ENCODE peak calls at places on chromosomes 6 and 20, in four cellular contexts. C, H, D and M are unnamed samples.

GRCh38 chr6:146358341-146359046 is 185.1 kb upstream of the RAB32 start:
- DNase-seq in H (peak), D (no peak), C (no peak), M (peak)

GRCh38 chr6:159099311-159099710 is 54.5 kb upstream of the TAGAP start:
- DNase-seq in D (no peak), C (no peak), H (no peak), M (no peak)

GRCh38 chr6:130132286-130132701 is 90.5 kb downstream of the SAMD3 start:
- DNase-seq in H (no peak), C (no peak), D (no peak), M (no peak)

GRCh38 chr20:19952392-19952791 is 64.8 kb upstream of the NAA20 start:
- DNase-seq in D (no peak), C (no peak), H (no peak), M (no peak)

GRCh38 chr6:116536216-116536621 is 9.3 kb downstream of the TRAPPC3L start:
- DNase-seq in D (peak), H (peak), C (peak), M (peak)

GRCh38 chr20:33897313-33897912 is 86.3 kb downstream of the CHMP4B start:
- DNase-seq in H (no peak), C (no peak), D (peak), M (no peak)

GRCh38 chr20:11445891-11446290 is 471.8 kb upstream of the BTBD3 start:
- DNase-seq in C (no peak), D (no peak), H (no peak), M (no peak)

GRCh38 chr6:157459327-157459726 is 78.3 kb downstream of the ZDHHC14 start:
- DNase-seq in D (no peak), H (no peak), C (no peak), M (no peak)

GRCh38 chr6:152721956-152722355 is 24.3 kb downstream of the MYCT1 start:
- DNase-seq in H (no peak), C (no peak), D (no peak), M (no peak)

GRCh38 chr6:47453372-47453936 is 24.1 kb upstream of the CD2AP start:
- DNase-seq in C (no peak), D (no peak), H (no peak), M (no peak)

GRCh38 chr6:40789143-40789764 is 202.1 kb upstream of the LRFN2 start:
- DNase-seq in H (no peak), C (no peak), D (no peak), M (peak)

GRCh38 chr6:3766219-3766618 is 14.7 kb upstream of the PXDC1 start:
- DNase-seq in D (no peak), H (no peak), C (no peak), M (no peak)

GRCh38 chr20:24672886-24673677 is 203.7 kb downstream of the SYNDIG1 start:
- DNase-seq in D (no peak), C (no peak), H (peak), M (no peak)

GRCh38 chr6:20919677-20920385 is 385.6 kb downstream of the CDKAL1 start:
- DNase-seq in H (no peak), C (no peak), D (no peak), M (peak)

GRCh38 chr20:35303735-35304431 is 11.7 kb upstream of the FAM83C start:
- DNase-seq in H (peak), D (peak), C (peak), M (peak)

GRCh38 chr6:136922680-136922996 is 537 bp downstream of the SLC35D3 start:
- DNase-seq in D (no peak), H (no peak), C (no peak), M (no peak)

GRCh38 chr20:58713801-58714339 is 21.3 kb downstream of the NPEPL1 start:
- DNase-seq in D (peak), H (no peak), C (no peak), M (no peak)

GRCh38 chr6:16739329-16739801 is 21.9 kb downstream of the ATXN1 start:
- DNase-seq in C (peak), D (no peak), H (no peak), M (no peak)

GRCh38 chr6:49300911-49301310 is 162.1 kb downstream of the MMUT start:
- DNase-seq in H (no peak), D (no peak), C (no peak), M (no peak)

GRCh38 chr6:112501705-112502104 is 154.6 kb downstream of the RFPL4B start:
- DNase-seq in D (peak), H (no peak), C (no peak), M (peak)

GRCh38 chr20:11130554-11131166 is 456.9 kb upstream of the JAG1 start:
- DNase-seq in H (no peak), D (no peak), C (no peak), M (no peak)

GRCh38 chr6:109315331-109316129 is 66.7 kb downstream of the CD164 start:
- DNase-seq in C (no peak), H (no peak), D (no peak), M (no peak)

GRCh38 chr20:4876301-4876700 is 125.0 kb downstream of the SLC23A2 start:
- DNase-seq in H (no peak), C (no peak), D (no peak), M (no peak)

GRCh38 chr6:90183587-90184333 is 112.9 kb downstream of the BACH2 start:
- DNase-seq in D (no peak), C (no peak), H (no peak), M (no peak)

GRCh38 chr6:121479486-121480098 is 44.1 kb downstream of the GJA1 start:
- DNase-seq in D (no peak), H (peak), C (no peak), M (no peak)

GRCh38 chr6:156599977-156600647 is 177.1 kb upstream of the ARID1B start:
- DNase-seq in C (no peak), H (no peak), D (no peak), M (no peak)

GRCh38 chr6:116205318-116205717 is 48.6 kb downstream of the TSPYL4 start:
- DNase-seq in H (no peak), C (no peak), D (no peak), M (no peak)

GRCh38 chr20:48921168-48921882 is at the start of gene ARFGEF2:
- DNase-seq in D (peak), C (peak), H (peak), M (peak)

GRCh38 chr20:24743641-24744040 is 205.4 kb upstream of the CST7 start:
- DNase-seq in D (no peak), C (no peak), H (no peak), M (no peak)

GRCh38 chr6:166556871-166557322 is 29.6 kb downstream of the RAMACL start:
- DNase-seq in H (peak), C (no peak), D (peak), M (peak)

GRCh38 chr6:31971279-31971992 is 502 bp downstream of the DXO start:
- DNase-seq in D (no peak), C (no peak), H (no peak), M (no peak)

GRCh38 chr20:57794600-57795346 is 85.0 kb upstream of the PMEPA1 start:
- DNase-seq in H (no peak), C (no peak), D (no peak), M (no peak)

GRCh38 chr6:3023663-3024483 is 24.2 kb downstream of the NQO2 start:
- DNase-seq in H (peak), D (peak), C (no peak), M (peak)

GRCh38 chr20:50434321-50434652 is 75.9 kb upstream of the PTPN1 start:
- DNase-seq in D (no peak), C (no peak), H (no peak), M (no peak)

GRCh38 chr6:35319346-35320030 is 21.9 kb downstream of the DEF6 start:
- DNase-seq in C (no peak), D (no peak), H (no peak), M (no peak)

DNA sequence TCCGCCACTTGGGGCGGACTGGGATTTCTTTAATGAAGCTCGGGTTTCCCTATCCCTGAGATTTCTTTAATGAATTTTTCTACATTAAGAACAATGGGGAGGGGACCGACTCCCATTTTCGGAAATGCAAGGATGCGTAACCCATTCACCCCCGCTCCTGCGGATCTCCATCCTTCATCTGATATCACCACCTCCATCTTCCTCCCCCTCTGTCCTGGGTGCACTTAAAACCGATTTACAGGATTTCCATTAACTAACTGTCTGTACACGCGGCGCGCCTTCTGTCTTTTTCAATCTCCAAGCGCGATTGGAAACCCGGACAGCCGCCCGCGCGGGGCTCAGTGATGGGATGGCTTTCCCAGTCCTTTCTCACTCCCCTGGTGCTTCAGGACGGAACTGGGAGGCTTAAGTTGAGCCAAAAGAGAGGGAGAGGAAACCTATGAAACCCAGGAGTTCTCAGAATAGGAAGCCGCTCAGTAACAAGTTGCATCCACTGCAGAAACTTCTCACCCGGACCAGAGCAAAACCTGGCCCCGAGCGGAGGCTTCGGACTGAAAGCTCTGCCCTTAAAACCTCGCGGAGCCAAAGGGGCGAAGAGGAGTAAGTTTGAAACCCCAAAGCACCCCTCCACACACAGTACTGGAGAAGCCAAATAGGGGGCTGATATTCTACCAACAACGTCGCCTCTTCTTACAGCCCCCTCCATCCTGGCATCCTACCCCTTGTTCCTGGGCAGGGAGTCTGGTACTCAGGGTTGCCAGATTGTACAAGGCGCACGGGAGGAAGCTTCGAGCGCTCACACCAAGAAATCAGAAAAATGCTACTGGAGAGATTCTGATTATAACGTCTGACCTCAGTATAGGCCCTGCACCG is 721 bp upstream of the COL12A1 start:
- DNase-seq in H (no peak), C (no peak), D (no peak), M (peak)
- H3K4me3 ChIP-seq in H (peak), C (no peak), D (no peak), M (peak)

DNA sequence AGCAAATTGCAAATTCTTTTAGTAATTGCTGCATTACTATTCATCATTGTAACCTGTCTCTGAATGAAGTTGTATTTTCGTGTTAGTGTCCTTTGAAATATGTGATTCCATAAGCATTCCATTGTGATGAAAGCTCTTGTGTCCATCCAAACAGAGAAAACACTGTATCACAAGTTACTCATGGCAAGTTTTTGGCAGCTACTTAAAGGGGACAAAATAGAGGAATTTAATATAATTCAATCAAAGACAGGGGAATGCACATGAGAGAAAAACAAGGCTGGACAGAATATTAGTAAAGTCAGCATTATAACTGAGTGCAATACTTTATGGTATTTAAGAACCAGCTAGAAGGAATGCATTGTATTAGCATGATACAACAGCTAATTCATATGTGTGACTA is 270.7 kb upstream of the MARCKS start:
- DNase-seq in D (no peak), H (no peak), C (no peak), M (no peak)
- TF ChIP-seq MYC in D (no peak), H (no peak), C (no peak), M (no peak)

GRCh38 chr20:62662422-62662821 is 20.1 kb downstream of the SLCO4A1 start:
- DNase-seq in H (no peak), C (no peak), D (no peak), M (no peak)
- H3K4me3 ChIP-seq in H (no peak), C (no peak), D (no peak), M (no peak)

GRCh38 chr20:46057856-46058655 is 29.0 kb downstream of the SLC12A5 start:
- DNase-seq in D (peak), H (no peak), C (no peak), M (peak)
- TF ChIP-seq MYC in D (no peak), H (no peak), C (no peak), M (no peak)

GRCh38 chr6:148771212-148771601 is 24.4 kb downstream of the UST start:
- DNase-seq in D (no peak), H (no peak), C (no peak), M (no peak)

GRCh38 chr6:148771896-148772554 is 25.2 kb downstream of the UST start:
- DNase-seq in C (no peak), H (no peak), D (no peak), M (no peak)

GRCh38 chr6:148768646-148769270 is 21.9 kb downstream of the UST start:
- DNase-seq in C (no peak), H (no peak), D (no peak), M (no peak)

GRCh38 chr6:148769304-148769968 is 22.6 kb downstream of the UST start:
- DNase-seq in D (no peak), H (no peak), C (no peak), M (no peak)

GRCh38 chr6:148770408-148771211 is 23.8 kb downstream of the UST start:
- DNase-seq in D (peak), H (no peak), C (no peak), M (no peak)
- H3K4me3 ChIP-seq in D (no peak), H (no peak), C (no peak), M (no peak)

GRCh38 chr20:36975085-36975829 is 23.7 kb upstream of the SAMHD1 start:
- DNase-seq in D (no peak), C (no peak), H (no peak), M (no peak)
- TF ChIP-seq MYC in D (no peak), C (no peak), H (no peak), M (no peak)

DNA sequence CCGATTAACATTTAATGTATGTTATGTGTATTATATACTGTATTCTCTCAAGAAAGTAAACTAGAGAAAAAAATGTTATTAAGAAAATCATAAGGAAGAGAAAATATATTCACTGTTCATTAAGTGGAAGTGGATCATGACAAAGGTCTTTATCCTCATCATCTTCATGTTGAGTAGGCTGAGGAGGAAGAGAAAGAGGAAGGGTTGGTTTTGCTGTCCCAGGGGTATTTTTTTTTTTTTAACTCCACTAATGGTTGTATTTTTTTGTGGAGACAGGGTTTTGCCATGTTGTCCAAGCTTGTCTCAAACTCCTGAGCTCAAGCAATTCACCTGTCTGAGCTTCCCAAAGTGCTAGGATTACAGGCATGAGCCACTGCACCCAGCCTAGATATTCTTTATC is 11.0 kb downstream of the ECT2L start:
- DNase-seq in C (no peak), D (peak), H (no peak), M (no peak)
- H3K4me3 ChIP-seq in C (no peak), D (no peak), H (no peak), M (no peak)

GRCh38 chr20:53751394-53752368 is 158.0 kb upstream of the ZNF217 start:
- DNase-seq in D (peak), C (no peak), H (peak), M (peak)
- TF ChIP-seq MYC in D (no peak), C (no peak), H (no peak), M (no peak)